ENCODE peak calls at places on chromosome 11, in eight cellular contexts. One of them, this sample, is unnamed.

GRCh38 chr11:126345759-126346585 is 9.5 kb upstream of the ST3GAL4 start:
- DNase-seq in activated CD4-positive, alpha-beta T cell treated with anti-CD3 and anti-CD28 coated beads, Interleukin-2, amount 50 U/mL, for 4 hours: no peak
- DNase-seq in left ventricle myocardium inferior: no peak
- DNase-seq in dorsolateral prefrontal cortex: no peak
- DNase-seq in AG09309: peak
- DNase-seq in DND-41: no peak
- DNase-seq in left ventricle myocardium superior: peak
- DNase-seq in activated T-helper 1 cell treated with anti-CD3 and anti-CD28 coated beads, Interleukin-12 subunit alpha, Interleukin-12 subunit beta, Interleukin-2, Interleukin-4 antibody, amounts not matched to agents 30 ng/mL and 10 ng/mL and 1 ng/mL, durations not matched to agents 14 hours and 24 hours and 36 hours: no peak
- DNase-seq in this sample: peak

GRCh38 chr11:120563698-120564572 is 52.4 kb downstream of the GRIK4 start:
- DNase-seq in dorsolateral prefrontal cortex: peak
- DNase-seq in DND-41: no peak
- DNase-seq in activated T-helper 1 cell treated with anti-CD3 and anti-CD28 coated beads, Interleukin-12 subunit alpha, Interleukin-12 subunit beta, Interleukin-2, Interleukin-4 antibody, amounts not matched to agents 30 ng/mL and 10 ng/mL and 1 ng/mL, durations not matched to agents 14 hours and 24 hours and 36 hours: no peak
- DNase-seq in activated CD4-positive, alpha-beta T cell treated with anti-CD3 and anti-CD28 coated beads, Interleukin-2, amount 50 U/mL, for 4 hours: no peak
- DNase-seq in AG09309: no peak
- DNase-seq in left ventricle myocardium inferior: peak
- DNase-seq in left ventricle myocardium superior: peak
- DNase-seq in this sample: peak

GRCh38 chr11:1342946-1343345 is 33.5 kb upstream of the TOLLIP start:
- DNase-seq in left ventricle myocardium superior: no peak
- DNase-seq in dorsolateral prefrontal cortex: no peak
- DNase-seq in activated T-helper 1 cell treated with anti-CD3 and anti-CD28 coated beads, Interleukin-12 subunit alpha, Interleukin-12 subunit beta, Interleukin-2, Interleukin-4 antibody, amounts not matched to agents 30 ng/mL and 10 ng/mL and 1 ng/mL, durations not matched to agents 14 hours and 24 hours and 36 hours: no peak
- DNase-seq in left ventricle myocardium inferior: no peak
- DNase-seq in activated CD4-positive, alpha-beta T cell treated with anti-CD3 and anti-CD28 coated beads, Interleukin-2, amount 50 U/mL, for 4 hours: no peak
- DNase-seq in DND-41: no peak
- DNase-seq in AG09309: no peak
- DNase-seq in this sample: no peak

GRCh38 chr11:66462911-66463310 is 3.8 kb upstream of the PELI3 start:
- DNase-seq in dorsolateral prefrontal cortex: no peak
- DNase-seq in AG09309: no peak
- DNase-seq in left ventricle myocardium inferior: no peak
- DNase-seq in activated T-helper 1 cell treated with anti-CD3 and anti-CD28 coated beads, Interleukin-12 subunit alpha, Interleukin-12 subunit beta, Interleukin-2, Interleukin-4 antibody, amounts not matched to agents 30 ng/mL and 10 ng/mL and 1 ng/mL, durations not matched to agents 14 hours and 24 hours and 36 hours: no peak
- DNase-seq in left ventricle myocardium superior: no peak
- DNase-seq in DND-41: no peak
- DNase-seq in activated CD4-positive, alpha-beta T cell treated with anti-CD3 and anti-CD28 coated beads, Interleukin-2, amount 50 U/mL, for 4 hours: no peak
- DNase-seq in this sample: no peak

GRCh38 chr11:35781342-35782171 is 119.0 kb downstream of the TRIM44 start:
- DNase-seq in activated CD4-positive, alpha-beta T cell treated with anti-CD3 and anti-CD28 coated beads, Interleukin-2, amount 50 U/mL, for 4 hours: no peak
- DNase-seq in activated T-helper 1 cell treated with anti-CD3 and anti-CD28 coated beads, Interleukin-12 subunit alpha, Interleukin-12 subunit beta, Interleukin-2, Interleukin-4 antibody, amounts not matched to agents 30 ng/mL and 10 ng/mL and 1 ng/mL, durations not matched to agents 14 hours and 24 hours and 36 hours: no peak
- DNase-seq in left ventricle myocardium inferior: no peak
- DNase-seq in left ventricle myocardium superior: no peak
- DNase-seq in AG09309: no peak
- DNase-seq in dorsolateral prefrontal cortex: no peak
- DNase-seq in DND-41: no peak
- DNase-seq in this sample: no peak

GRCh38 chr11:93131709-93132108 is 66.1 kb downstream of the SLC36A4 start:
- DNase-seq in activated CD4-positive, alpha-beta T cell treated with anti-CD3 and anti-CD28 coated beads, Interleukin-2, amount 50 U/mL, for 4 hours: no peak
- DNase-seq in left ventricle myocardium superior: no peak
- DNase-seq in activated T-helper 1 cell treated with anti-CD3 and anti-CD28 coated beads, Interleukin-12 subunit alpha, Interleukin-12 subunit beta, Interleukin-2, Interleukin-4 antibody, amounts not matched to agents 30 ng/mL and 10 ng/mL and 1 ng/mL, durations not matched to agents 14 hours and 24 hours and 36 hours: no peak
- DNase-seq in AG09309: no peak
- DNase-seq in left ventricle myocardium inferior: no peak
- DNase-seq in dorsolateral prefrontal cortex: no peak
- DNase-seq in DND-41: no peak
- DNase-seq in this sample: peak

GRCh38 chr11:77705877-77706579 is 68.4 kb upstream of the CLNS1A start:
- DNase-seq in AG09309: no peak
- DNase-seq in dorsolateral prefrontal cortex: no peak
- DNase-seq in activated T-helper 1 cell treated with anti-CD3 and anti-CD28 coated beads, Interleukin-12 subunit alpha, Interleukin-12 subunit beta, Interleukin-2, Interleukin-4 antibody, amounts not matched to agents 30 ng/mL and 10 ng/mL and 1 ng/mL, durations not matched to agents 14 hours and 24 hours and 36 hours: no peak
- DNase-seq in left ventricle myocardium inferior: no peak
- DNase-seq in DND-41: no peak
- DNase-seq in activated CD4-positive, alpha-beta T cell treated with anti-CD3 and anti-CD28 coated beads, Interleukin-2, amount 50 U/mL, for 4 hours: no peak
- DNase-seq in left ventricle myocardium superior: no peak
- DNase-seq in this sample: no peak

GRCh38 chr11:116373545-116373944 is 399.2 kb downstream of the BUD13 start:
- DNase-seq in dorsolateral prefrontal cortex: peak
- DNase-seq in DND-41: no peak
- DNase-seq in left ventricle myocardium inferior: no peak
- DNase-seq in activated T-helper 1 cell treated with anti-CD3 and anti-CD28 coated beads, Interleukin-12 subunit alpha, Interleukin-12 subunit beta, Interleukin-2, Interleukin-4 antibody, amounts not matched to agents 30 ng/mL and 10 ng/mL and 1 ng/mL, durations not matched to agents 14 hours and 24 hours and 36 hours: no peak
- DNase-seq in activated CD4-positive, alpha-beta T cell treated with anti-CD3 and anti-CD28 coated beads, Interleukin-2, amount 50 U/mL, for 4 hours: no peak
- DNase-seq in AG09309: no peak
- DNase-seq in left ventricle myocardium superior: no peak
- DNase-seq in this sample: no peak

GRCh38 chr11:100637706-100638105 is 49.4 kb upstream of the ARHGAP42 start:
- DNase-seq in DND-41: no peak
- DNase-seq in left ventricle myocardium inferior: no peak
- DNase-seq in activated CD4-positive, alpha-beta T cell treated with anti-CD3 and anti-CD28 coated beads, Interleukin-2, amount 50 U/mL, for 4 hours: no peak
- DNase-seq in activated T-helper 1 cell treated with anti-CD3 and anti-CD28 coated beads, Interleukin-12 subunit alpha, Interleukin-12 subunit beta, Interleukin-2, Interleukin-4 antibody, amounts not matched to agents 30 ng/mL and 10 ng/mL and 1 ng/mL, durations not matched to agents 14 hours and 24 hours and 36 hours: no peak
- DNase-seq in dorsolateral prefrontal cortex: peak
- DNase-seq in left ventricle myocardium superior: no peak
- DNase-seq in AG09309: no peak
- DNase-seq in this sample: no peak